ENCODE peak calls at places on chromosomes 16 and 17, in five cellular contexts. One of them, this sample, is unnamed.

GRCh38 chr17:68398731-68399637 is 58.3 kb downstream of the WIPI1 start:
- DNase-seq in fibroblast of lung: peak; percentile 62
- DNase-seq in colonic mucosa: peak; percentile 45
- DNase-seq in progenitor cell of endocrine pancreas: peak; percentile 45
- DNase-seq in WTC11: peak; percentile 75
- DNase-seq in this sample: no peak

GRCh38 chr16:11052080-11052808 is 107.9 kb downstream of the CLEC16A start:
- DNase-seq in fibroblast of lung: no peak
- DNase-seq in colonic mucosa: no peak
- DNase-seq in progenitor cell of endocrine pancreas: no peak
- DNase-seq in WTC11: no peak
- DNase-seq in this sample: no peak

GRCh38 chr17:63932008-63932561 is at the start of gene CD79B:
- DNase-seq in fibroblast of lung: no peak
- DNase-seq in colonic mucosa: no peak
- DNase-seq in progenitor cell of endocrine pancreas: no peak
- DNase-seq in WTC11: no peak
- DNase-seq in this sample: no peak

GRCh38 chr16:54370653-54371052 is 84.1 kb upstream of the IRX3 start:
- DNase-seq in fibroblast of lung: no peak
- DNase-seq in colonic mucosa: no peak
- DNase-seq in progenitor cell of endocrine pancreas: no peak
- DNase-seq in WTC11: no peak
- DNase-seq in this sample: no peak

GRCh38 chr16:6777624-6778023 is 555.0 kb upstream of the RBFOX1 start:
- DNase-seq in fibroblast of lung: no peak
- DNase-seq in colonic mucosa: no peak
- DNase-seq in progenitor cell of endocrine pancreas: no peak
- DNase-seq in WTC11: no peak
- DNase-seq in this sample: no peak

GRCh38 chr17:17151055-17151454 is 55.1 kb downstream of the PLD6 start:
- DNase-seq in fibroblast of lung: peak; percentile 90
- DNase-seq in colonic mucosa: no peak
- DNase-seq in progenitor cell of endocrine pancreas: no peak
- DNase-seq in WTC11: no peak
- DNase-seq in this sample: no peak

GRCh38 chr17:39400547-39401411 is 647 bp downstream of the FBXL20 start:
- DNase-seq in fibroblast of lung: no peak
- DNase-seq in colonic mucosa: peak; percentile 23
- DNase-seq in progenitor cell of endocrine pancreas: peak; percentile 10
- DNase-seq in WTC11: no peak
- DNase-seq in this sample: no peak

GRCh38 chr17:71959129-71959528 is 161.7 kb upstream of the SOX9 start:
- DNase-seq in fibroblast of lung: no peak
- DNase-seq in colonic mucosa: no peak
- DNase-seq in progenitor cell of endocrine pancreas: no peak
- DNase-seq in WTC11: no peak
- DNase-seq in this sample: no peak

GRCh38 chr17:27549251-27549919 is 81.6 kb upstream of the LGALS9 start:
- DNase-seq in fibroblast of lung: no peak
- DNase-seq in colonic mucosa: no peak
- DNase-seq in progenitor cell of endocrine pancreas: no peak
- DNase-seq in WTC11: no peak
- DNase-seq in this sample: no peak

GRCh38 chr17:73119631-73120030 is 27.1 kb upstream of the SLC39A11 start:
- DNase-seq in fibroblast of lung: peak; percentile 44
- DNase-seq in colonic mucosa: no peak
- DNase-seq in progenitor cell of endocrine pancreas: no peak
- DNase-seq in WTC11: no peak
- DNase-seq in this sample: no peak

GRCh38 chr16:28826141-28826540 is 3.3 kb downstream of the ATXN2L start:
- DNase-seq in fibroblast of lung: peak; percentile 12
- DNase-seq in colonic mucosa: no peak
- DNase-seq in progenitor cell of endocrine pancreas: no peak
- DNase-seq in WTC11: no peak
- DNase-seq in this sample: no peak

GRCh38 chr17:72538443-72538842 is 417.6 kb downstream of the SOX9 start:
- DNase-seq in fibroblast of lung: no peak
- DNase-seq in colonic mucosa: no peak
- DNase-seq in progenitor cell of endocrine pancreas: no peak
- DNase-seq in WTC11: no peak
- DNase-seq in this sample: no peak

GRCh38 chr17:17774009-17774881 is 62.5 kb downstream of the SREBF1 start:
- DNase-seq in fibroblast of lung: peak; percentile 45
- DNase-seq in colonic mucosa: peak; percentile 85
- DNase-seq in progenitor cell of endocrine pancreas: no peak
- DNase-seq in WTC11: no peak
- DNase-seq in this sample: no peak

GRCh38 chr16:81657224-81657623 is 121.9 kb upstream of the PLCG2 start:
- DNase-seq in fibroblast of lung: no peak
- DNase-seq in colonic mucosa: no peak
- DNase-seq in progenitor cell of endocrine pancreas: no peak
- DNase-seq in WTC11: no peak
- DNase-seq in this sample: no peak

GRCh38 chr17:7237266-7237760 is 1.9 kb downstream of the PHF23 start:
- DNase-seq in fibroblast of lung: no peak
- DNase-seq in colonic mucosa: no peak
- DNase-seq in progenitor cell of endocrine pancreas: no peak
- DNase-seq in WTC11: no peak
- DNase-seq in this sample: no peak

GRCh38 chr16:65284583-65284982 is 162.7 kb upstream of the CDH11 start:
- DNase-seq in fibroblast of lung: peak; percentile 34
- DNase-seq in colonic mucosa: no peak
- DNase-seq in progenitor cell of endocrine pancreas: no peak
- DNase-seq in WTC11: no peak
- DNase-seq in this sample: no peak

GRCh38 chr17:30253316-30253715 is 17.8 kb upstream of the SLC6A4 start:
- DNase-seq in fibroblast of lung: no peak
- DNase-seq in colonic mucosa: no peak
- DNase-seq in progenitor cell of endocrine pancreas: no peak
- DNase-seq in WTC11: no peak
- DNase-seq in this sample: no peak

GRCh38 chr16:54431041-54431996 is 144.7 kb upstream of the IRX3 start:
- DNase-seq in fibroblast of lung: peak; percentile 32
- DNase-seq in colonic mucosa: no peak
- DNase-seq in progenitor cell of endocrine pancreas: no peak
- DNase-seq in WTC11: no peak
- DNase-seq in this sample: no peak

GRCh38 chr16:67661864-67662652 is 1.3 kb downstream of the PARD6A start:
- DNase-seq in fibroblast of lung: no peak
- DNase-seq in colonic mucosa: no peak
- DNase-seq in progenitor cell of endocrine pancreas: no peak
- DNase-seq in WTC11: no peak
- DNase-seq in this sample: no peak

GRCh38 chr16:83356266-83356665 is 451.5 kb upstream of the HSBP1 start:
- DNase-seq in fibroblast of lung: peak; percentile 71
- DNase-seq in colonic mucosa: no peak
- DNase-seq in progenitor cell of endocrine pancreas: peak; percentile 11
- DNase-seq in WTC11: peak; percentile 15
- DNase-seq in this sample: no peak

GRCh38 chr17:38748329-38749221 is at the start of gene PCGF2:
- DNase-seq in fibroblast of lung: peak; percentile 86
- DNase-seq in colonic mucosa: peak; percentile 95
- DNase-seq in progenitor cell of endocrine pancreas: peak; percentile 82
- DNase-seq in WTC11: peak; percentile 96
- DNase-seq in this sample: peak; percentile 91

GRCh38 chr17:63966646-63967265 is 6.0 kb downstream of the SCN4A start:
- DNase-seq in fibroblast of lung: no peak
- DNase-seq in colonic mucosa: no peak
- DNase-seq in progenitor cell of endocrine pancreas: no peak
- DNase-seq in WTC11: no peak
- DNase-seq in this sample: no peak

GRCh38 chr16:10989494-10989893 is 45.1 kb downstream of the CLEC16A start:
- DNase-seq in fibroblast of lung: no peak
- DNase-seq in colonic mucosa: no peak
- DNase-seq in progenitor cell of endocrine pancreas: no peak
- DNase-seq in WTC11: no peak
- DNase-seq in this sample: no peak

GRCh38 chr16:50422926-50423325 is 54.1 kb upstream of the BRD7 start:
- DNase-seq in fibroblast of lung: no peak
- DNase-seq in colonic mucosa: no peak
- DNase-seq in progenitor cell of endocrine pancreas: no peak
- DNase-seq in WTC11: no peak
- DNase-seq in this sample: no peak

GRCh38 chr17:27577124-27577761 is 53.7 kb upstream of the LGALS9 start:
- DNase-seq in fibroblast of lung: peak; percentile 67
- DNase-seq in colonic mucosa: no peak
- DNase-seq in progenitor cell of endocrine pancreas: no peak
- DNase-seq in WTC11: peak; percentile 35
- DNase-seq in this sample: no peak

GRCh38 chr16:48576927-48577326 is 33.1 kb downstream of the N4BP1 start:
- DNase-seq in fibroblast of lung: peak; percentile 63
- DNase-seq in colonic mucosa: no peak
- DNase-seq in progenitor cell of endocrine pancreas: no peak
- DNase-seq in WTC11: no peak
- DNase-seq in this sample: no peak

GRCh38 chr16:56886826-56887225 is 21.8 kb downstream of the SLC12A3 start:
- DNase-seq in fibroblast of lung: no peak
- DNase-seq in colonic mucosa: no peak
- DNase-seq in progenitor cell of endocrine pancreas: no peak
- DNase-seq in WTC11: no peak
- DNase-seq in this sample: no peak

GRCh38 chr16:88617268-88618031 is 20.9 kb upstream of the IL17C start:
- DNase-seq in fibroblast of lung: no peak
- DNase-seq in colonic mucosa: peak; percentile 78
- DNase-seq in progenitor cell of endocrine pancreas: no peak
- DNase-seq in WTC11: no peak
- DNase-seq in this sample: no peak

GRCh38 chr16:73196670-73197069 is 148.7 kb upstream of the ZFHX3 start:
- DNase-seq in fibroblast of lung: peak; percentile 46
- DNase-seq in colonic mucosa: peak; percentile 80
- DNase-seq in progenitor cell of endocrine pancreas: no peak
- DNase-seq in WTC11: peak; percentile 73
- DNase-seq in this sample: no peak

GRCh38 chr16:24178496-24178895 is 77.6 kb upstream of the CACNG3 start:
- DNase-seq in fibroblast of lung: no peak
- DNase-seq in colonic mucosa: no peak
- DNase-seq in progenitor cell of endocrine pancreas: peak; percentile 46
- DNase-seq in WTC11: peak; percentile 60
- DNase-seq in this sample: no peak

GRCh38 chr16:87174061-87174460 is 143.1 kb downstream of the C16orf95 start:
- DNase-seq in fibroblast of lung: no peak
- DNase-seq in colonic mucosa: no peak
- DNase-seq in progenitor cell of endocrine pancreas: no peak
- DNase-seq in WTC11: no peak
- DNase-seq in this sample: no peak

GRCh38 chr17:5870231-5870953 is 199.8 kb upstream of the WSCD1 start:
- DNase-seq in fibroblast of lung: no peak
- DNase-seq in colonic mucosa: no peak
- DNase-seq in progenitor cell of endocrine pancreas: no peak
- DNase-seq in WTC11: no peak
- DNase-seq in this sample: no peak

GRCh38 chr17:5868916-5869475 is 201.2 kb upstream of the WSCD1 start:
- DNase-seq in fibroblast of lung: no peak
- DNase-seq in colonic mucosa: no peak
- DNase-seq in progenitor cell of endocrine pancreas: no peak
- DNase-seq in WTC11: no peak
- DNase-seq in this sample: no peak

GRCh38 chr17:5864910-5865657 is 205.1 kb upstream of the WSCD1 start:
- DNase-seq in fibroblast of lung: no peak
- DNase-seq in colonic mucosa: no peak
- DNase-seq in progenitor cell of endocrine pancreas: no peak
- DNase-seq in WTC11: no peak
- DNase-seq in this sample: no peak

GRCh38 chr17:5871666-5872065 is 198.5 kb upstream of the WSCD1 start:
- DNase-seq in fibroblast of lung: no peak
- DNase-seq in colonic mucosa: no peak
- DNase-seq in progenitor cell of endocrine pancreas: no peak
- DNase-seq in WTC11: no peak
- DNase-seq in this sample: no peak

GRCh38 chr17:5866978-5867377 is 203.2 kb upstream of the WSCD1 start:
- DNase-seq in fibroblast of lung: no peak
- DNase-seq in colonic mucosa: no peak
- DNase-seq in progenitor cell of endocrine pancreas: no peak
- DNase-seq in WTC11: no peak
- DNase-seq in this sample: no peak
- TF ChIP-seq CTCF in fibroblast of lung: no peak
- TF ChIP-seq CTCF in colonic mucosa: no peak
- TF ChIP-seq CTCF in progenitor cell of endocrine pancreas: no peak
- TF ChIP-seq CTCF in WTC11: no peak
- TF ChIP-seq CTCF in this sample: no peak

GRCh38 chr16:3095869-3096268 is 3.2 kb downstream of the ZSCAN10 start:
- DNase-seq in fibroblast of lung: no peak
- DNase-seq in colonic mucosa: no peak
- DNase-seq in progenitor cell of endocrine pancreas: no peak
- DNase-seq in WTC11: no peak
- DNase-seq in this sample: no peak
- TF ChIP-seq CTCF in fibroblast of lung: peak; percentile 24
- TF ChIP-seq CTCF in colonic mucosa: peak; percentile 16
- TF ChIP-seq CTCF in progenitor cell of endocrine pancreas: peak; percentile 19
- TF ChIP-seq CTCF in WTC11: no peak
- TF ChIP-seq CTCF in this sample: peak; percentile 35

GRCh38 chr17:78173025-78173715 is 4.8 kb downstream of the SYNGR2 start:
- DNase-seq in fibroblast of lung: no peak
- DNase-seq in colonic mucosa: peak; percentile 45
- DNase-seq in progenitor cell of endocrine pancreas: no peak
- DNase-seq in WTC11: no peak
- DNase-seq in this sample: no peak

GRCh38 chr17:78174332-78174869 is 6.0 kb downstream of the SYNGR2 start:
- DNase-seq in fibroblast of lung: no peak
- DNase-seq in colonic mucosa: peak; percentile 92
- DNase-seq in progenitor cell of endocrine pancreas: no peak
- DNase-seq in WTC11: no peak
- DNase-seq in this sample: no peak

GRCh38 chr17:78176548-78177025 is 8.2 kb downstream of the SYNGR2 start:
- DNase-seq in fibroblast of lung: peak; percentile 25
- DNase-seq in colonic mucosa: peak; percentile 84
- DNase-seq in progenitor cell of endocrine pancreas: peak; percentile 74
- DNase-seq in WTC11: peak; percentile 82
- DNase-seq in this sample: peak; percentile 83

GRCh38 chr17:78175643-78175981 is 7.2 kb downstream of the SYNGR2 start:
- DNase-seq in fibroblast of lung: no peak
- DNase-seq in colonic mucosa: no peak
- DNase-seq in progenitor cell of endocrine pancreas: no peak
- DNase-seq in WTC11: no peak
- DNase-seq in this sample: no peak

GRCh38 chr17:78174870-78175642 is 6.7 kb downstream of the SYNGR2 start:
- DNase-seq in fibroblast of lung: no peak
- DNase-seq in colonic mucosa: peak; percentile 69
- DNase-seq in progenitor cell of endocrine pancreas: no peak
- DNase-seq in WTC11: peak; percentile 72
- DNase-seq in this sample: no peak
- TF ChIP-seq CTCF in fibroblast of lung: no peak
- TF ChIP-seq CTCF in colonic mucosa: no peak
- TF ChIP-seq CTCF in progenitor cell of endocrine pancreas: peak; percentile 22
- TF ChIP-seq CTCF in WTC11: peak; percentile 17
- TF ChIP-seq CTCF in this sample: peak; percentile 24

DNA sequence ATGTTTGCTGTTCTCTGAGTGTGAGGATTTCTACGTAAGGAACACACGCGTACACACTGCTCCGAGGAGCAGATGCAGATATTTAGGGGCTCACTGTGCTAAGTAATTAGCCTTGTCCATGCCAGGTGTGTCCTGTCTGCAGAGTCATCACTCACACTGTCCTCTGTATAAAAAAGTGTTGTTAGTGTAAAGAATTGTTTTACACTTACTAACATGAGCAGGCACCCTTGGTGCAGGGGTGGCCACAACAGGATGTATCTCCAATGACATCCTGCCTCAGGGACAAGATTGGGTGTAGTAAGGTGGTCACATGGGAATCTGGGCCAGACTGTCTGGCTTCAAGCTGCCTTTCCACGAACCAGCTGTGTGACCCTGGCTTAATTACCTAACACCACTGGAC is 63.9 kb downstream of the NDEL1 start:
- DNase-seq in fibroblast of lung: no peak
- DNase-seq in colonic mucosa: no peak
- DNase-seq in progenitor cell of endocrine pancreas: no peak
- DNase-seq in WTC11: no peak
- DNase-seq in this sample: no peak
- TF ChIP-seq CTCF in fibroblast of lung: no peak
- TF ChIP-seq CTCF in colonic mucosa: no peak
- TF ChIP-seq CTCF in progenitor cell of endocrine pancreas: no peak
- TF ChIP-seq CTCF in WTC11: no peak
- TF ChIP-seq CTCF in this sample: no peak